ENCODE peak calls at places on chromosomes 7 and 10, in four cellular contexts. G, T, Q and P are unnamed samples.

GRCh38 chr10:92575961-92576360 is 2.1 kb upstream of the IDE start:
- DNase-seq in G (peak), Q (no peak), T (peak), P (no peak)

GRCh38 chr10:35913628-35914027 is 271.5 kb upstream of the FZD8 start:
- DNase-seq in Q (no peak), G (peak), T (peak), P (no peak)

GRCh38 chr7:50939026-50939425 is 156.3 kb upstream of the GRB10 start:
- DNase-seq in T (no peak), Q (no peak), G (no peak), P (no peak)

GRCh38 chr10:74199315-74199714 is 48.3 kb downstream of the ADK start:
- DNase-seq in G (no peak), T (no peak), Q (no peak), P (no peak)

GRCh38 chr10:3045471-3046209 is 21.7 kb upstream of the PFKP start:
- DNase-seq in Q (peak), G (peak), T (peak), P (no peak)

GRCh38 chr10:95121904-95122303 is 52.6 kb upstream of the CYP2C8 start:
- DNase-seq in G (peak), Q (no peak), T (no peak), P (no peak)

GRCh38 chr10:72846225-72846624 is 47.3 kb upstream of the OIT3 start:
- DNase-seq in Q (no peak), G (peak), T (peak), P (no peak)

GRCh38 chr7:101923276-101923985 is 106.0 kb downstream of the CUX1 start:
- DNase-seq in Q (no peak), G (peak), T (no peak), P (no peak)

GRCh38 chr7:27144799-27145166 is 1.3 kb upstream of the HOXA5 start:
- DNase-seq in Q (peak), T (no peak), G (no peak), P (no peak)

GRCh38 chr7:154789404-154789803 is 213.5 kb downstream of the PAXIP1 start:
- DNase-seq in T (no peak), Q (no peak), G (no peak), P (no peak)
- TF ChIP-seq CTCF in T (no peak), Q (no peak), G (no peak), P (no peak)

GRCh38 chr10:11110499-11110898 is 92.8 kb downstream of the CELF2 start:
- DNase-seq in T (no peak), G (no peak), Q (no peak), P (no peak)

GRCh38 chr10:11114251-11114650 is 96.6 kb downstream of the CELF2 start:
- DNase-seq in Q (no peak), T (no peak), G (no peak), P (no peak)

GRCh38 chr10:11112718-11113117 is 95.0 kb downstream of the CELF2 start:
- DNase-seq in G (no peak), T (no peak), Q (no peak), P (no peak)

GRCh38 chr10:11115337-11115736 is 97.7 kb downstream of the CELF2 start:
- DNase-seq in G (no peak), T (no peak), Q (no peak), P (no peak)

GRCh38 chr10:11113156-11113555 is 95.5 kb downstream of the CELF2 start:
- DNase-seq in Q (no peak), T (no peak), G (no peak), P (no peak)
- TF ChIP-seq CTCF in Q (no peak), T (no peak), G (no peak), P (peak)

DNA sequence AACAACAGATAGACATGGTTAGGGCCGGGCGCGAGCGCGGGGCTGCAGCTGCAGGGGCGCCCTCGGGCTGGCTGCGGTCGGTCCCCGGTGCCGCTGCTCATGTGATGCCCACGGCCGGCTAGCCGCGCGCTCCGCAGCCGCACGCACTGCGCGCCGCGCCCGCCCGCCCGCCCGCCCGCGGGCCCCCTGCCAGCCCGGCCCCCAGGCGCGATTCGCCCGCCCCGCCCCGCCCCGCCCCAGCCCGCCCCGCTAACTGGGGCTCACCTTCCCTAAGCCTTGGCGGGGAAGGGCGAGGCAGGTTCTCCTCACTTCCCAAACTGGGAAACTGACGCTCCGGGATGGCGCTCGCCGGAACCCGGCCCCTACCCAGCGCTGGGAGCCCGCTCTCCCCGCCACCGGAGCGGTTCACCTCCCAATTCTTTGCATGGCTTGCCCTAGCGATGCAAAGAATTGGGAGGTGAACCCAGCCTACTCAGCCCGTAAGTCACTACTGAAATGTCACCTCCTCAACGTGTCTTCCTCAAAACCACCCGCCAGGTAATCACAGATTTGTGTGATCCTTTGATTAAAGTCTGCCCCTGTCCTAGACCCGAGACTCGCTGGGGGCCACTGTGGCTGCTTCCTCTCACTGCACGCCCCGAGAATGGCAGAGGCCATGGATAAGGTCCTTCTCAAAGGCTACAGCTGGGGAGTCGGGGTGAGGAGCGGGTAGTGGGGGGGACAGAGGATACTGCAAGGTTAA is 162.1 kb downstream of the SH3PXD2A start:
- DNase-seq in T (no peak), G (no peak), Q (peak), P (no peak)
- TF ChIP-seq CTCF in T (no peak), G (no peak), Q (no peak), P (no peak)

GRCh38 chr7:111308691-111309090 is 217.8 kb downstream of the LRRN3 start:
- DNase-seq in G (no peak), Q (no peak), T (no peak), P (no peak)

GRCh38 chr7:111312966-111313365 is 222.0 kb downstream of the LRRN3 start:
- DNase-seq in T (no peak), G (peak), Q (no peak), P (no peak)
- TF ChIP-seq CTCF in T (no peak), G (no peak), Q (no peak), P (no peak)

DNA sequence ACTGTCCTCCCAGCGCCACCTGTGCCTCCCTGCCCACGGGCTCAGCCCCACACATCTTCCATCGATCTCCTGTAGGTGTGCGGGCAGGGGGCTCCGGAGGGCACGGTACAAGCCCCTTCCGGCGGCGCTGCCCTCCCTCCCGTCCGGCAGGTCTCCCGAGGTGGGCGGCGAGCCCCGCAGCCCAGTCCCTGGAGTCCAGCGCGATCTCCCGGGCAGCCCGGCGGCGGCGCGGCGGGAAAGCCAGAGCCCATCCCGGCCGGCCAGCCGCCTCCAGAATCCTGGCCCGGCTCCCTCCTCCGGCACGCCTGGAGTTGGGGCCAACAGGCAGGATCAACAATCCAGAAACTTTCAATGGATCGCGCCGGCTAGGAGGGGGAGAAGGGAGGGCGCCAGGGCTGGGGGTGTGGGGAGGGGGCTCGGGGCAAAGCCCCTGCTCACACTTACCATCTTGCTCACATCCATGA is 100.1 kb downstream of the HIP1 start:
- DNase-seq in Q (peak), T (peak), G (peak), P (no peak)
- TF ChIP-seq CTCF in Q (no peak), T (no peak), G (no peak), P (no peak)

DNA sequence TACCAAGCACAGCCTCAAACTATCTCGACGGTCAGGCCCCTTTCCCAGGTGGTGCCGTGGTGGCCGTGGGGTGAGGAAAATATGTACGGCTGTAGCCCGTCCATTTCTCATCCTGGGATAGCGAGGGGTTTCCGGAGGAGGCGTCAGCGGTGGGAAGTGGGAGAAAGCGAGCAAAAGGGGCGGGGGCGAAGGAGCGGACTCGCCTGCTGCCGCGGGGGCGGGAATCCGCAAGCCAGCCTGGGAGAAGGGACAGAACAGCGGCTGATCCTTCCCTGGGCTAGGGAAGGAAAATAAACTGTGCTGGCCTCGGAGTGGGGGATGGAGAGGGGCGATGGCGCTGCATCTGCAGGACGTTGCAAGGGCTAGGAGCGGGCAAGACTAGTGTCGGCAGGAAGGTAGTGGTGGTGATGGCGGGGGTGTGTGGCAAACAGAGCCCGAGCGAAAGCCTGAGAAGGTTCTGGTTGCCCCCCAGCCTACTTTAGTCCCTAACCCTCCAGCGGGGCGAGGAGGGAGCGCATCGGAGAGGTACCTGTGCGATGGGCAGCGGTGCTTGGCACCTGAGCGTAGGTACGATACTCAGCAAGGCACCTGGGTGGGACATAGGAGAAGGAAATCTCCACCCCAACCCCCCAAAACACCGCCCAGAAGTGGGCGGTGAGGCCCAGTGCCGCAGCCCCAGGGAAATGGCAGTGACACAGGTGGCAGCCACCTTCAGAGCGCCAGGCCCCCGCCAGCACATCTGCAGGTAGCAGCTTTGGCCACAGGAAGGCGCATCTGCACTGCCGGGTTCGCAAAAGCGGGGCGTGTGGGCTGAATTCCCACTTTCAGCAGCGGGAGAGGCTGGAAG is 49.9 kb upstream of the STEAP1B start:
- DNase-seq in T (peak), G (peak), Q (peak), P (no peak)
- TF ChIP-seq CTCF in T (peak), G (peak), Q (peak), P (peak)

GRCh38 chr10:121495719-121496118 is 102.5 kb downstream of the FGFR2 start:
- DNase-seq in Q (no peak), G (no peak), T (no peak), P (no peak)
- TF ChIP-seq CTCF in Q (no peak), G (no peak), T (no peak), P (no peak)

GRCh38 chr7:22082886-22083710 is 137.4 kb upstream of the CDCA7L start:
- DNase-seq in Q (peak), T (peak), G (peak), P (peak)
- TF ChIP-seq CTCF in Q (peak), T (peak), G (peak), P (peak)

DNA sequence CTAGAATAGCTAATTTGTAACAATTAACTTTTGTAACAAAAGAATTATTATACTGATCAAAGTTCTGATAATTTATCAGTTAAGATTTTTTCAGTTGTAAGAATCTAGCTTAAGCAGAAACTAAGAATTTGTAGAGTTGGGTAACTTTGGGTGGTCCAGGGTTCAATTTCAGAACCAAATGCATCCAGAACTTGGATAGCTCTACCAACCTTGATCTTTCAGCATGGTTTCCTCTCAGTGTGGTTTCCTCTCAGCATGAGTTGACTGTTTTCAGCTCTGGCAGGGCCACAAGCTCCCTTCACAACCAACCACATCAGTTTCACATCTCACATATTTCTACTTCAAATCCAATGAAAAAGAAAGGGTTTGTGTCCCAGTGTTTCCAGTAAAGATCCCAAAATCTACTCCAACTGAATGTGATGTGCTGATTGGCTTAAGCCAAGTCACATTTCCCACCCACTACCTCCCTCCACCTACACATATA is 3.3 kb upstream of the FAS start:
- DNase-seq in T (no peak), Q (no peak), G (no peak), P (no peak)
- TF ChIP-seq CTCF in T (peak), Q (no peak), G (no peak), P (peak)